ENCODE peak calls at places on chromosomes 2 and 18, in ten cellular contexts. T, E, V, F, A, B, J, O, Z and W are unnamed samples.

GRCh38 chr2:120820263-120820884 is 84.7 kb downstream of the GLI2 start:
- DNase-seq in A (peak), J (no peak), Z (peak), B (peak), F (peak), T (peak), E (peak), V (no peak), O (no peak), W (peak)

GRCh38 chr2:44715671-44716077 is 225.8 kb upstream of the SIX3 start:
- DNase-seq in T (peak), E (peak), O (peak), B (peak), F (peak), J (no peak), A (peak), Z (no peak), V (no peak), W (peak)

GRCh38 chr18:57980573-57981348 is 63.3 kb upstream of the NEDD4L start:
- DNase-seq in Z (no peak), J (no peak), E (no peak), B (no peak), F (no peak), O (no peak), A (no peak), T (no peak), V (no peak), W (no peak)

GRCh38 chr2:234116050-234116449 is 65.5 kb downstream of the SPP2 start:
- DNase-seq in E (no peak), J (no peak), A (no peak), F (no peak), Z (no peak), V (no peak), O (no peak), B (no peak), T (no peak), W (no peak)

GRCh38 chr2:6082619-6083018 is 390.4 kb downstream of the SOX11 start:
- DNase-seq in J (no peak), F (no peak), B (no peak), Z (no peak), V (no peak), E (no peak), A (peak), T (no peak), O (no peak), W (no peak)

GRCh38 chr2:128594953-128595677 is 276.4 kb upstream of the HS6ST1 start:
- DNase-seq in A (no peak), E (no peak), T (no peak), F (no peak), Z (peak), V (no peak), J (peak), O (no peak), B (no peak), W (no peak)

GRCh38 chr2:230950833-230951339 is 25.8 kb upstream of the GPR55 start:
- DNase-seq in T (no peak), V (no peak), B (no peak), F (no peak), O (no peak), J (no peak), E (no peak), Z (no peak), A (no peak), W (no peak)

GRCh38 chr2:129744141-129744540 is 235.3 kb upstream of the RAB6C start:
- DNase-seq in F (no peak), B (no peak), V (no peak), J (no peak), T (no peak), E (no peak), O (no peak), Z (no peak), A (no peak), W (no peak)

GRCh38 chr18:5879479-5879882 is 15.8 kb downstream of the TMEM200C start:
- DNase-seq in V (no peak), F (peak), J (no peak), O (no peak), Z (no peak), T (peak), E (peak), A (peak), B (peak), W (peak)

GRCh38 chr18:33821503-33821902 is 243.5 kb downstream of the ASXL3 start:
- DNase-seq in J (no peak), Z (no peak), F (peak), T (peak), B (peak), A (no peak), O (no peak), V (no peak), E (peak), W (no peak)

GRCh38 chr18:33818145-33818544 is 240.1 kb downstream of the ASXL3 start:
- DNase-seq in T (no peak), Z (no peak), F (no peak), O (no peak), A (no peak), J (no peak), E (no peak), B (no peak), V (no peak), W (no peak)

GRCh38 chr18:33817096-33817495 is 239.1 kb downstream of the ASXL3 start:
- DNase-seq in T (peak), J (no peak), A (no peak), E (no peak), F (peak), B (peak), V (no peak), Z (no peak), O (no peak), W (no peak)

GRCh38 chr18:33826151-33826550 is 248.1 kb downstream of the ASXL3 start:
- DNase-seq in B (no peak), E (no peak), Z (no peak), V (no peak), T (no peak), F (no peak), A (no peak), O (no peak), J (no peak), W (no peak)

GRCh38 chr18:33820517-33821368 is 242.7 kb downstream of the ASXL3 start:
- DNase-seq in J (no peak), A (peak), E (no peak), T (no peak), V (peak), F (no peak), B (no peak), O (no peak), Z (no peak), W (no peak)
- TF ChIP-seq CTCF in J (no peak), A (no peak), E (no peak), T (no peak), V (no peak), F (no peak), B (no peak), O (no peak), Z (no peak), W (no peak)

GRCh38 chr2:189609423-189609816 is 28.8 kb upstream of the SLC40A1 start:
- DNase-seq in F (peak), B (peak), A (no peak), O (no peak), T (peak), Z (no peak), J (no peak), E (peak), V (no peak), W (no peak)
- H3K4me3 ChIP-seq in F (no peak), B (no peak), A (no peak), O (no peak), T (no peak), Z (no peak), J (no peak), E (no peak), V (no peak), W (no peak)

GRCh38 chr2:189574793-189575475 is 5.7 kb downstream of the SLC40A1 start:
- DNase-seq in E (no peak), F (no peak), J (no peak), B (no peak), V (peak), T (no peak), A (no peak), O (no peak), Z (no peak), W (no peak)

GRCh38 chr2:189570565-189570964 is 10.0 kb downstream of the SLC40A1 start:
- DNase-seq in E (peak), V (no peak), F (peak), O (no peak), B (peak), A (no peak), T (no peak), J (no peak), Z (no peak), W (no peak)

GRCh38 chr2:189566046-189566445 is 14.5 kb downstream of the SLC40A1 start:
- DNase-seq in F (no peak), A (no peak), E (peak), Z (no peak), B (peak), O (no peak), T (no peak), J (no peak), V (no peak), W (no peak)

DNA sequence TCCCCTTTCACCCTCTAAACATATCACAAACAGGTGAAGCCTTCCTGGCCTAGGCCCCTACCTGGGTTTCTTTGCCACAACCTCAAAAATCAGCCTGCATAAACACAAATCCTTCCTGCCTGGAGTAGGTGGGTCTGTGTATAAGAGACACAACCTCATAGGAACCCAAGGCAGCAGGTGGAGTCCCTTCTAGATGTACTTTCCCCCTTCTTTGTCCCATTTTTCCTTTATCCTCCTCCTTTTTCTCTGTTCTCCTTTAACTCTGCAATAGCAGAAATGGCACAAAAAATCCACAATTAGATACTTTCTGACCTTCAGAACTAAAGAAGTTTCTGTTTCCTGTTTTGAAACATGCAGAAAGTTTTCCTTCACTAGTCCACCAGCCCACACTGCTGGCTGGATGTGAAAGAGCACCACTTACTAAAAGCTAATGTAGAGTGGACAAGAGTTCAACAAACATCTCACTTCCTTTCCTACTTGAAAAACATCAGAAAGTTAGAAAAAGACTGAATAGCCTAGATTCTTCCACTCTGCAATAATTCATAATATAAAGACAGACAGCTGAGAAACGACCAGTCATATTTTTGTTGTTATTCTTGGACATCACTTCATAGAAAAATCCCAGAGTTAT is 11.2 kb downstream of the SLC40A1 start:
- DNase-seq in B (peak), E (peak), V (no peak), T (no peak), F (peak), O (no peak), A (no peak), J (no peak), Z (no peak), W (no peak)
- TF ChIP-seq CTCF in B (peak), E (no peak), V (no peak), T (peak), F (peak), O (no peak), A (no peak), J (peak), Z (no peak), W (no peak)

GRCh38 chr2:45851576-45852304 is 200.3 kb downstream of the PRKCE start:
- DNase-seq in T (peak), O (peak), V (no peak), J (no peak), A (no peak), E (peak), F (peak), Z (no peak), B (peak), W (peak)
- H3K4me3 ChIP-seq in T (no peak), O (no peak), V (no peak), J (no peak), A (no peak), E (no peak), F (no peak), Z (no peak), B (no peak), W (no peak)

DNA sequence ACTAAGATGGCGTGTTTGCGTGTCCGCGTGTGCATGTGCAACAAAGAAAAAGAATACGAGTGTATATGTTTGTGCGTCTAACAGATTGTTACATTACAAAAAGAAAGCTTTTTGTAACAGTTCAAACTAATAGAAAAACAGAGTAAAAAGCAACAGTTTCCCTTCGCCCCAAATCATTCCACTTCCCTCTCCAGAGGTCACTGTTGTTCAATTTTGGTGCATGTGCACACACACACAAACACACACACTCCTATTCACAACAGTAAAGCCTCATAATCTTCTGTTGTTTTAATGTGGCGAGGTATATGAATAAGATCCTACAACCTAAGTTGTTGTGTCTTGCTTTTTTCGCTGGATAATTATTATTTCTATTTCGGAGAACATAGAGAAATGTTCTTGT is 357.3 kb upstream of the SLC8A1 start:
- DNase-seq in F (no peak), J (no peak), V (no peak), E (no peak), O (no peak), Z (no peak), T (no peak), A (no peak), B (no peak), W (no peak)
- TF ChIP-seq CTCF in F (no peak), J (no peak), V (no peak), E (no peak), O (no peak), Z (no peak), T (no peak), A (peak), B (no peak), W (no peak)